ENCODE peak calls at places on chromosomes 6 and 20, in ten cellular contexts. M is uterus, R is omental fat pad, V is neural progenitor cell, J is left ventricle myocardium inferior, Q is fibroblast of mammary gland, S is cardiac muscle cell, X is GM23338, G is fibroblast of lung, K is GM13977. N is an unnamed sample.

GRCh38 chr6:108557494-108558371 is 3.0 kb upstream of the FOXO3 start:
- DNase-seq in R (no peak), M (peak), K (peak), X (peak), S (peak), G (peak), Q (peak), V (peak), J (peak), N (peak)

GRCh38 chr20:50335105-50335504 is 144.5 kb downstream of the CEBPB start:
- DNase-seq in K (peak), X (peak), S (peak), G (peak), V (peak), R (no peak), J (no peak), Q (peak), M (no peak), N (no peak)

GRCh38 chr20:59772931-59773913 is 160.2 kb downstream of the SYCP2 start:
- DNase-seq in Q (no peak), J (no peak), R (no peak), V (no peak), K (no peak), M (no peak), X (no peak), G (no peak), S (no peak), N (no peak)

GRCh38 chr6:33746036-33746600 is 587 bp downstream of the IP6K3 start:
- DNase-seq in G (peak), R (no peak), X (peak), J (peak), Q (peak), M (peak), V (peak), K (no peak), S (no peak), N (no peak)

GRCh38 chr6:72757926-72758325 is 136.1 kb downstream of the KCNQ5 start:
- DNase-seq in K (no peak), G (no peak), X (no peak), V (no peak), Q (no peak), R (no peak), S (no peak), J (no peak), M (no peak), N (no peak)

GRCh38 chr6:35092362-35093117 is 48.6 kb downstream of the TCP11 start:
- DNase-seq in V (no peak), M (peak), S (no peak), K (no peak), G (peak), J (no peak), Q (peak), X (no peak), R (no peak), N (no peak)

GRCh38 chr6:154403803-154404202 is 47.2 kb upstream of the IPCEF1 start:
- DNase-seq in G (peak), Q (peak), K (no peak), S (no peak), V (no peak), M (peak), X (no peak), J (no peak), R (no peak), N (no peak)

GRCh38 chr6:116371384-116372209 is 850 bp downstream of the DSE start:
- DNase-seq in K (peak), Q (peak), R (peak), J (peak), V (peak), X (peak), S (peak), G (peak), M (peak), N (peak)

GRCh38 chr6:47741807-47742206 is 40.0 kb upstream of the OPN5 start:
- DNase-seq in R (no peak), M (no peak), K (peak), V (no peak), J (no peak), S (no peak), G (peak), X (no peak), Q (peak), N (no peak)

GRCh38 chr6:44156494-44157151 is 2.0 kb upstream of the CAPN11 start:
- DNase-seq in V (no peak), J (no peak), S (no peak), K (no peak), X (peak), R (no peak), Q (no peak), M (no peak), G (no peak), N (no peak)

DNA sequence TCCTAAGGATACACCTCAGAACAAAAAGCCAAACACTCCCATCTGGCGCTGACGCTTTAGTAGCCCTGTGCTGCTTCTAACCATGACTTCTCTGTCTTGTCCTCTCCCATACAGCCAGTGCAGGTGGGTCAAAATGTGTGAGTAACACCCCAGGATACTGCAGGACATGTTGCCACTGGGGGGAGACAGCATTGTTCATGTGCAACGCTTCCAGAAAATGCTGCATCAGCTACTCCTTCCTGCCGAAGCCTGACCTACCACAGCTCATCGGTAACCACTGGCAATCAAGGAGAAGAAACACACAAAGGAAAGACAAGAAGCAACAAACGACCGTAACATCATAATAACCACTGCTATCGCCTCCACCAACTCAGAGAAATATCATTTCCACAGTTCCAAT is 1.4 kb downstream of the DEFB132 start:
- DNase-seq in X (peak), R (no peak), K (no peak), Q (peak), S (no peak), M (no peak), V (no peak), J (no peak), G (peak), N (no peak)
- TF ChIP-seq CTCF in X (peak), R (no peak), K (peak), Q (peak), S (peak), M (no peak), V (no peak), J (peak), G (no peak), N (peak)

GRCh38 chr20:42391807-42392206 is 773.6 kb upstream of the CHD6 start:
- DNase-seq in G (no peak), K (no peak), R (no peak), X (no peak), V (no peak), M (no peak), S (no peak), Q (no peak), J (no peak), N (no peak)
- TF ChIP-seq CTCF in G (no peak), K (no peak), R (no peak), X (no peak), V (no peak), M (no peak), S (no peak), Q (no peak), J (no peak), N (no peak)

DNA sequence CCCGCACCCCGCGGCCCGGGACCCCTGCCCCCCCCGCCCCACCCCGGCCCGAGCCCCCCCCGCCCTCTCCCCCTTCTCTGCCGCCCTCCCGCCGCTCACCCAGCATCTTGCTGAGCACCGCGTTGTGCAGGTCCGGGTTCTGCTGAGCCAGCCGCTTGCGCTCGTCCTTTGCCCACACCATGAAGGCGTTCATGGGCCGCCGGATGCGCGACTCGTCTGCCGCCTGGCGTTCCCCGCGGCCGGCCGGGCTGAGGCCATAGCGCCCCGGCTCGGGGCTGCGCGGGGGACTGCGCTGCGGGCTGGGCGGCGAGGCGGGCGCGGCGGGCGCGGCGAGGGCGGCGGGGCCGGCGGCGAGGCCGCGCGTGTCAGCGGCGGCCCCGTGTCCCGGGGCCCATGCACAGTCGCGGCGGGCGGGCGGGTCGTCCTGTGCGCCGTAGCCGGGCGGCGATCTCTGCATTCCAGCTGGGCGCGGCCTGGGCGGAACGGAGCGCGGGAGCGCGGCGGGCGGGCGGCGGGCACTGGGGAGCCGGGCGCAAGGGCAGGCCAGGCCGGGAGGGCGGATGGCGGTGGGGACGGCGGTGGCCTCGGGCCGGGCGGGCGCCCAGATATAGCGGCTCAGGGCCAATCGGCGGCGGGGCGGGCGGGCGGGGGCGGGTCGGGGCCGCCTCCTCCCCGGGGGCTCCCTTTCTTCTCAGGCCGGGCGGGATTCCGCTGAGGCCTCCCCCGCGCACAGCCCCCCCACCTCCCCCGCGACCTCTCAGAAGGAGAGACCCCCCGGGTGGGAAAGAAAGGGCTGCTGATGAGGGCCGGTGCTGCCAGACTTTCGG is at the start of gene SOX18:
- DNase-seq in J (peak), S (peak), Q (peak), R (no peak), X (peak), V (peak), G (peak), M (no peak), K (peak), N (no peak)
- TF ChIP-seq CTCF in J (no peak), S (no peak), Q (no peak), R (no peak), X (peak), V (no peak), G (no peak), M (no peak), K (no peak), N (no peak)

GRCh38 chr6:11404081-11404480 is 133.5 kb upstream of the TMEM170B start:
- DNase-seq in V (no peak), R (no peak), Q (no peak), K (no peak), J (no peak), M (no peak), S (no peak), G (no peak), X (no peak), N (no peak)
- TF ChIP-seq CTCF in V (no peak), R (no peak), Q (no peak), K (no peak), J (no peak), M (no peak), S (no peak), G (no peak), X (no peak), N (no peak)

GRCh38 chr6:1837868-1838267 is 228.2 kb downstream of the FOXC1 start:
- DNase-seq in R (no peak), Q (no peak), G (no peak), M (no peak), X (peak), V (no peak), J (no peak), S (no peak), K (no peak), N (no peak)
- TF ChIP-seq CTCF in R (no peak), Q (no peak), G (no peak), M (no peak), X (no peak), V (no peak), J (no peak), S (no peak), K (no peak), N (no peak)

GRCh38 chr6:15131234-15132195 is 114.4 kb upstream of the JARID2 start:
- DNase-seq in J (no peak), R (no peak), V (no peak), K (no peak), G (peak), X (no peak), S (no peak), M (peak), Q (peak), N (no peak)

GRCh38 chr6:15132854-15133670 is 112.8 kb upstream of the JARID2 start:
- DNase-seq in X (no peak), G (peak), J (no peak), S (no peak), K (no peak), M (peak), Q (peak), R (no peak), V (no peak), N (no peak)

DNA sequence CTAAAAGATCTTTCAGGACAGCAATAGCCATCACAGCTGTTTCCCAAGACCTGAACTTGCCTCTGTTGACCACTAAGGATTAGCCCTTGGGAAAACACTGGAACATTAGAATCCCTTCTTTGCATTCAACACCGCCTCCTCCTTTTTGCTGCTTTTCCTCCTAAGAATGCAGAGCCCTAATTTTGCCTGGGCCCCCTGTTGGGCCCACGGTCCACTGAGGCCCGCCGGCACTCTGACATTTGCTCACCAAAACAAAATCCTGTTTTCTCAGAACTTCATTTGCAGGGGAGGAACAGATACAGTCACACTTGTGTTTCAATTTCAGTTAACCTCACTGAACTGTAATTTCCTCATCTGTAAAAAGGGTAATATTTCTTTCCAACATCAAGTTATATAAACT is 116.0 kb upstream of the JARID2 start:
- DNase-seq in S (no peak), R (no peak), M (no peak), G (no peak), K (no peak), V (no peak), J (no peak), Q (no peak), X (peak), N (no peak)
- TF ChIP-seq CTCF in S (no peak), R (no peak), M (no peak), G (no peak), K (no peak), V (no peak), J (no peak), Q (no peak), X (no peak), N (no peak)

N was measured in upper lobe of right lung.